ENCODE peak calls at places on chromosomes 3 and 15, in nine cellular contexts. V is transverse colon, X is glutamatergic neuron, A is ovary, Q is A673, Z is upper lobe of right lung, F is PC-9, I is Calu3, O is HCT116. J is an unnamed sample.

GRCh38 chr15:73212424-73212823 is 156.3 kb downstream of the HCN4 start:
- DNase-seq in V (no peak), X (no peak), A (no peak), Q (no peak), Z (no peak), F (no peak), I (no peak), O (no peak), J (no peak)

GRCh38 chr15:23629234-23629805 is 18.3 kb downstream of the MAGEL2 start:
- DNase-seq in V (no peak), X (no peak), A (no peak), Q (peak), Z (no peak), F (no peak), I (no peak), O (no peak), J (no peak)

GRCh38 chr3:61669676-61670299 is 108.4 kb downstream of the PTPRG start:
- DNase-seq in V (peak), X (no peak), A (no peak), Q (no peak), Z (no peak), F (peak), I (no peak), O (no peak), J (no peak)

GRCh38 chr15:101359365-101359947 is 64.4 kb upstream of the SNRPA1 start:
- DNase-seq in V (no peak), X (no peak), A (no peak), Q (no peak), Z (no peak), F (no peak), I (no peak), O (no peak), J (no peak)

GRCh38 chr3:184129012-184129411 is 6.1 kb upstream of the EIF2B5 start:
- DNase-seq in V (no peak), X (peak), A (no peak), Q (peak), Z (peak), F (peak), I (peak), O (peak), J (no peak)

GRCh38 chr3:173463250-173463649 is 65.7 kb downstream of the NLGN1 start:
- DNase-seq in V (no peak), X (no peak), A (no peak), Q (no peak), Z (no peak), F (no peak), I (no peak), O (no peak), J (no peak)

GRCh38 chr3:122307987-122308386 is 17.1 kb upstream of the CSTA start:
- DNase-seq in V (no peak), X (no peak), A (no peak), Q (no peak), Z (no peak), F (no peak), I (no peak), O (no peak), J (no peak)

GRCh38 chr3:90011136-90011535 is 903.7 kb downstream of the EPHA3 start:
- DNase-seq in V (no peak), X (no peak), A (peak), Q (no peak), Z (no peak), F (no peak), I (no peak), O (no peak), J (no peak)

GRCh38 chr15:80581976-80582375 is 113.1 kb upstream of the ABHD17C start:
- DNase-seq in V (no peak), X (no peak), A (no peak), Q (no peak), Z (no peak), F (peak), I (no peak), O (no peak), J (no peak)

GRCh38 chr3:156760333-156760732 is 65.8 kb upstream of the LEKR1 start:
- DNase-seq in V (no peak), X (no peak), A (no peak), Q (no peak), Z (no peak), F (no peak), I (no peak), O (no peak), J (no peak)

GRCh38 chr3:25817107-25817506 is 27.2 kb downstream of the OXSM start:
- DNase-seq in V (no peak), X (no peak), A (no peak), Q (no peak), Z (no peak), F (no peak), I (no peak), O (no peak), J (no peak)

GRCh38 chr3:115699741-115700140 is 76.4 kb downstream of the GAP43 start:
- DNase-seq in V (no peak), X (no peak), A (no peak), Q (peak), Z (no peak), F (no peak), I (no peak), O (no peak), J (no peak)

GRCh38 chr3:142152349-142152748 is 3.0 kb upstream of the TFDP2 start:
- DNase-seq in V (no peak), X (peak), A (no peak), Q (no peak), Z (no peak), F (no peak), I (peak), O (no peak), J (no peak)
- TF ChIP-seq CTCF in V (no peak), X (peak), A (no peak), Q (peak), Z (no peak), F (no peak), I (no peak), O (no peak), J (no peak)

GRCh38 chr3:50550079-50550736 is 17.3 kb downstream of the C3orf18 start:
- DNase-seq in V (peak), X (peak), A (peak), Q (peak), Z (peak), F (peak), I (peak), O (no peak), J (peak)
- TF ChIP-seq CTCF in V (peak), X (peak), A (peak), Q (peak), Z (peak), F (peak), I (no peak), O (peak), J (peak)

DNA sequence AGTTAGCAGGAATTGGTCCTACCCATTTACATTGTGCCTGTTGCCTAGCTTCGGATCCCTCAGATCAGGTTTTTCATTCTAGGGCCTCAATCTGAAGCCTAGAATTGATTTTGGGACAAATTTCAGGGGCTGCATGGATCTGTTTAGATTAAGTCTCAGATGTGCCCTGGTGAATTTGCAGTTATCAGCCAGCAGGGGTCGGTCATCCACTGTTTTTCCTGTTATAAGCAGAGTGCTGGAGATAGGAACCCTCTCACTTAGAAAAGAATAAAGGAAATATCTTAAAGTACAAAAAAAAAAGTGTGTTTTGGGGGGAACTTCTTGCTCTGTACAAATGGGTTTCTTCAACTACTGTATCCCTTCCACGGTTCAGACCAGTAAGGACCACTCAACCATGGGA is 212.5 kb downstream of the BCHE start:
- DNase-seq in V (no peak), X (no peak), A (no peak), Q (peak), Z (no peak), F (no peak), I (no peak), O (no peak), J (no peak)
- TF ChIP-seq CTCF in V (peak), X (peak), A (no peak), Q (peak), Z (no peak), F (peak), I (peak), O (no peak), J (no peak)

GRCh38 chr15:69064649-69065048 is 50.2 kb downstream of the NOX5 start:
- DNase-seq in V (no peak), X (no peak), A (no peak), Q (no peak), Z (no peak), F (no peak), I (no peak), O (no peak), J (no peak)
- TF ChIP-seq CTCF in V (no peak), X (no peak), A (no peak), Q (peak), Z (no peak), F (no peak), I (no peak), O (no peak), J (no peak)

GRCh38 chr3:111333642-111334041 is 208.4 kb upstream of the CD96 start:
- DNase-seq in V (no peak), X (no peak), A (no peak), Q (no peak), Z (no peak), F (no peak), I (no peak), O (no peak), J (no peak)
- TF ChIP-seq CTCF in V (no peak), X (no peak), A (no peak), Q (no peak), Z (no peak), F (no peak), I (no peak), O (no peak), J (no peak)

J was measured in mucosa of descending colon.